ENCODE peak calls at places on chromosome 14, in six cellular contexts. One of them, this sample, is unnamed.

GRCh38 chr14:65910108-65910507 is 497.6 kb downstream of the FUT8 start:
- DNase-seq in lower lobe of right lung: no peak
- DNase-seq in right lobe of liver: no peak
- DNase-seq in fibroblast of mammary gland: peak; percentile 68
- DNase-seq in astrocyte of the spinal cord: peak; percentile 48
- DNase-seq in lung: no peak
- DNase-seq in this sample: peak; percentile 40

GRCh38 chr14:72629534-72629933 is 264.4 kb downstream of the DPF3 start:
- DNase-seq in fibroblast of mammary gland: no peak
- DNase-seq in astrocyte of the spinal cord: no peak
- DNase-seq in lung: no peak
- DNase-seq in right lobe of liver: no peak
- DNase-seq in lower lobe of right lung: no peak
- DNase-seq in this sample: no peak

GRCh38 chr14:55277972-55278740 is 6.9 kb downstream of the FBXO34 start:
- DNase-seq in fibroblast of mammary gland: no peak
- DNase-seq in lung: no peak
- DNase-seq in astrocyte of the spinal cord: no peak
- DNase-seq in lower lobe of right lung: no peak
- DNase-seq in right lobe of liver: no peak
- DNase-seq in this sample: no peak

GRCh38 chr14:71384007-71384605 is 476.8 kb downstream of the PCNX1 start:
- DNase-seq in lung: no peak
- DNase-seq in lower lobe of right lung: no peak
- DNase-seq in fibroblast of mammary gland: no peak
- DNase-seq in astrocyte of the spinal cord: no peak
- DNase-seq in right lobe of liver: no peak
- DNase-seq in this sample: no peak

GRCh38 chr14:67050892-67051291 is 138.3 kb upstream of the GARIN2 start:
- DNase-seq in right lobe of liver: no peak
- DNase-seq in lung: no peak
- DNase-seq in fibroblast of mammary gland: no peak
- DNase-seq in astrocyte of the spinal cord: no peak
- DNase-seq in lower lobe of right lung: no peak
- DNase-seq in this sample: no peak

GRCh38 chr14:35867280-35867629 is 41.1 kb downstream of the BRMS1L start:
- DNase-seq in lung: no peak
- DNase-seq in right lobe of liver: no peak
- DNase-seq in fibroblast of mammary gland: no peak
- DNase-seq in lower lobe of right lung: no peak
- DNase-seq in astrocyte of the spinal cord: no peak
- DNase-seq in this sample: no peak

GRCh38 chr14:102421366-102422057 is 58.8 kb downstream of the TECPR2 start:
- DNase-seq in lung: no peak
- DNase-seq in fibroblast of mammary gland: no peak
- DNase-seq in right lobe of liver: no peak
- DNase-seq in astrocyte of the spinal cord: no peak
- DNase-seq in lower lobe of right lung: no peak
- DNase-seq in this sample: no peak

GRCh38 chr14:102086346-102086971 is 385 bp downstream of the HSP90AA1 start:
- DNase-seq in lower lobe of right lung: peak; percentile 73
- DNase-seq in astrocyte of the spinal cord: peak; percentile 60
- DNase-seq in fibroblast of mammary gland: peak; percentile 63
- DNase-seq in lung: no peak
- DNase-seq in right lobe of liver: no peak
- DNase-seq in this sample: peak; percentile 68

GRCh38 chr14:85601246-85601645 is 71.3 kb downstream of the FLRT2 start:
- DNase-seq in astrocyte of the spinal cord: no peak
- DNase-seq in lung: no peak
- DNase-seq in fibroblast of mammary gland: peak; percentile 34
- DNase-seq in right lobe of liver: no peak
- DNase-seq in lower lobe of right lung: no peak
- DNase-seq in this sample: no peak

GRCh38 chr14:87754512-87755223 is 238.3 kb downstream of the GALC start:
- DNase-seq in right lobe of liver: no peak
- DNase-seq in lower lobe of right lung: no peak
- DNase-seq in fibroblast of mammary gland: peak; percentile 2
- DNase-seq in astrocyte of the spinal cord: no peak
- DNase-seq in lung: no peak
- DNase-seq in this sample: no peak

DNA sequence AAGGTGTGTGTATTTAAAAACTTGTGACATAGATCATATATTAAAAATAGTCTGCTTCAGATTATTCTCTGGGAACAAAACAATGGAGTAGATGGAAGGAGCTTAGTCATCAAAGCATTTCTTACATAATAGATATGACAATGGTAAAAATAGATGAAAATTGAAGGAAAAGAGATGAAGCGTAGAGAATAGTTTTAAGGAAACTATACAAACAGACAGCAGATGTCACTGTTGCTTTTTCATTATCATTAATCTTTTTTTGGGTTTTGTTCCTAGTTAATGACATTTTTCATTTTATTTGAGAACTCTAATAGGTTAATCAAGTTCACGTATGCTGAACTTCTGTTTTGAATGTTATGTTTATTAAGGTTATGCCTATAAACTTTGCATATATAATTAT is 149.2 kb upstream of the FBXO33 start:
- DNase-seq in fibroblast of mammary gland: peak; percentile 19
- DNase-seq in astrocyte of the spinal cord: peak; percentile 6
- DNase-seq in right lobe of liver: no peak
- DNase-seq in lower lobe of right lung: no peak
- DNase-seq in lung: no peak
- DNase-seq in this sample: no peak
- TF ChIP-seq CTCF in fibroblast of mammary gland: peak; percentile 15
- TF ChIP-seq CTCF in astrocyte of the spinal cord: peak; percentile 10
- TF ChIP-seq CTCF in right lobe of liver: peak; percentile 9
- TF ChIP-seq CTCF in lower lobe of right lung: no peak
- TF ChIP-seq CTCF in lung: no peak
- TF ChIP-seq CTCF in this sample: no peak

DNA sequence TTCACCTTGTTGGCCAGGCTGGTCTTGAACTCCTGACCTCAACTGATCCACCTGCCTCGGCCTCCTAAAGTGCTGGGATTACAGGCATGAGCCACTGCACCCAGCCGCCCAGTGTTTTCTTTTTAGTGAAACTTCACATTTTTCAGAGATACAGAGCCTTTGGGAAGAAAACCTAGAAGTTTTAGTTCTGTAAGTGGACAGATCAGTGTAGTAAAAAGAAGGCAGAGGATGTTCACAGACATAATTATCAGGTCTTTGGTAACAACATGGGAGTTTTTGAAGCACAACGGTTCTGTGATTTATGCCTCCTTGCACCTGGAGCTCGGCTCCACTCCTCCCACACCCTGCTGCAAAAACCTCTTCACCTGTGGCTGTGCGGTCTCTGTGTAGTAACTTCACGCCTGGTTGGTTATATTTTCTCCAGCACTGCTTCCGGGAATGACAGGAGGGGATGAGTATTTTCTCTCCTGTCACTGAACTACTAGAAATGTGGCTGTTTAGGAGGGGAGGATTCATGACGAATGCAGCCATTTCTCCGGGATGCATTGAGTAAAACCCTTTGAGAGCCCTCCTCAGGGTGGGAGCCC is 67.0 kb downstream of the ARF6 start:
- DNase-seq in lower lobe of right lung: no peak
- DNase-seq in lung: no peak
- DNase-seq in astrocyte of the spinal cord: no peak
- DNase-seq in right lobe of liver: no peak
- DNase-seq in fibroblast of mammary gland: no peak
- DNase-seq in this sample: peak; percentile 65
- H3K4me3 ChIP-seq in lower lobe of right lung: no peak overlapping the region
- H3K4me3 ChIP-seq in lung: no peak overlapping the region
- H3K4me3 ChIP-seq in astrocyte of the spinal cord: no peak overlapping the region
- H3K4me3 ChIP-seq in right lobe of liver: no peak overlapping the region
- H3K4me3 ChIP-seq in fibroblast of mammary gland: no peak overlapping the region
- H3K4me3 ChIP-seq in this sample: no peak overlapping the region

GRCh38 chr14:82861321-82861720 is 1327.7 kb upstream of the SEL1L start:
- DNase-seq in right lobe of liver: no peak
- DNase-seq in lower lobe of right lung: no peak
- DNase-seq in astrocyte of the spinal cord: no peak
- DNase-seq in lung: no peak
- DNase-seq in fibroblast of mammary gland: no peak
- DNase-seq in this sample: no peak

GRCh38 chr14:82854851-82855250 is 1321.2 kb upstream of the SEL1L start:
- DNase-seq in lung: no peak
- DNase-seq in fibroblast of mammary gland: no peak
- DNase-seq in right lobe of liver: no peak
- DNase-seq in astrocyte of the spinal cord: no peak
- DNase-seq in lower lobe of right lung: no peak
- DNase-seq in this sample: no peak

GRCh38 chr14:82854131-82854530 is 1320.5 kb upstream of the SEL1L start:
- DNase-seq in fibroblast of mammary gland: no peak
- DNase-seq in right lobe of liver: no peak
- DNase-seq in lower lobe of right lung: no peak
- DNase-seq in lung: no peak
- DNase-seq in astrocyte of the spinal cord: no peak
- DNase-seq in this sample: no peak

DNA sequence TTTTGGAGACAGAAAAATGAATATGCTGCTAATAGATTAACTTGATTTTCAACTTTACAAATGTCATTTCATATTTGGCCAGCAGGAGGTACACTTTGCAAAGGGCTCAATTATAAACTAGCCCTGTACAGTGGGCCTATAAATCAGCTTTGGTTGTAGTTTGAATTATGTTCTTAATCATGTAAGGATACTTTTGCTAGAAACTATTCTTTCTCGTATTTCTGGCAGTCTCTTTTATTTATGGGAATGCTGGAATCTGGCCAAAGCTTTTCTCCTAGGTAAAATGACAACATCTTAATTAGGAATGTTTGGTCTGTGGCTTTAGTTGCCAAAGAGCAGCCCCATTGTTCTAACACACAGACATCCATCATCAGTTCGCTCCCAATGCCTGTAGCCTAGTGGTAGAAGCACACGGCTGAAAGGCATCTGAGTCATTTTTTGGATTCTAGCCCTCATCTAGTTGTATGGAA is 1322.3 kb upstream of the SEL1L start:
- DNase-seq in lung: no peak
- DNase-seq in lower lobe of right lung: no peak
- DNase-seq in astrocyte of the spinal cord: peak; percentile 68
- DNase-seq in right lobe of liver: no peak
- DNase-seq in fibroblast of mammary gland: peak; percentile 55
- DNase-seq in this sample: peak; percentile 81
- TF ChIP-seq CTCF in lung: no peak
- TF ChIP-seq CTCF in lower lobe of right lung: peak; percentile 25
- TF ChIP-seq CTCF in astrocyte of the spinal cord: peak; percentile 33
- TF ChIP-seq CTCF in right lobe of liver: peak; percentile 28
- TF ChIP-seq CTCF in fibroblast of mammary gland: peak; percentile 37
- TF ChIP-seq CTCF in this sample: peak; percentile 74

GRCh38 chr14:20456971-20457370 is 1.9 kb downstream of the APEX1 start:
- DNase-seq in astrocyte of the spinal cord: no peak
- DNase-seq in lower lobe of right lung: no peak
- DNase-seq in fibroblast of mammary gland: no peak
- DNase-seq in right lobe of liver: no peak
- DNase-seq in lung: no peak
- DNase-seq in this sample: no peak
- H3K4me3 ChIP-seq in astrocyte of the spinal cord: no peak overlapping the region
- H3K4me3 ChIP-seq in lower lobe of right lung: no peak overlapping the region
- H3K4me3 ChIP-seq in fibroblast of mammary gland: no peak overlapping the region
- H3K4me3 ChIP-seq in right lobe of liver: no peak overlapping the region
- H3K4me3 ChIP-seq in lung: no peak overlapping the region
- H3K4me3 ChIP-seq in this sample: no peak overlapping the region

GRCh38 chr14:80867091-80867490 is 74.4 kb downstream of the CEP128 start:
- DNase-seq in astrocyte of the spinal cord: no peak
- DNase-seq in lower lobe of right lung: no peak
- DNase-seq in right lobe of liver: no peak
- DNase-seq in lung: no peak
- DNase-seq in fibroblast of mammary gland: peak; percentile 4
- DNase-seq in this sample: peak; percentile 65

GRCh38 chr14:80867798-80868197 is 73.7 kb downstream of the CEP128 start:
- DNase-seq in astrocyte of the spinal cord: no peak
- DNase-seq in right lobe of liver: no peak
- DNase-seq in lung: no peak
- DNase-seq in fibroblast of mammary gland: no peak
- DNase-seq in lower lobe of right lung: no peak
- DNase-seq in this sample: no peak

GRCh38 chr14:80862983-80863382 is 78.6 kb downstream of the CEP128 start:
- DNase-seq in lung: no peak
- DNase-seq in right lobe of liver: no peak
- DNase-seq in lower lobe of right lung: no peak
- DNase-seq in astrocyte of the spinal cord: no peak
- DNase-seq in fibroblast of mammary gland: no peak
- DNase-seq in this sample: no peak

DNA sequence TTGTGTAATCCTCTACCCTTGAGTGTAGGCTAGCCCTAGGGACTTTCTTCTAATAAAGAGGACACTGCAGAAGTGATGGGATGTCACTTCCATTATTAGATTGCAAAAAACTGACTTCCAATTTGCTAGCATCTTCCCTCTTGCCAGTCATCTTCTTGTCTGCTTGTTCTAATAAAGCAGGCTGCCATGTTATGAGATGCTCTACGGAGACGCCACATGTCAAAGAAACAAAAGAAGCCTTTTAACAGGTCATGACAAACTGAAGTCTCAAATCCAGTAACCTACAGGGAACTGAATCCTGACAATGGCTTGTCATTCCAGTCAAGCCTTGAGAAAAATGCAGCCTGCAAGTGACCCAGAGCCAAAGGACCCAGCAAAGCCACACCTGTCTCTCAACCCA is 76.0 kb downstream of the CEP128 start:
- DNase-seq in fibroblast of mammary gland: no peak
- DNase-seq in lung: no peak
- DNase-seq in lower lobe of right lung: no peak
- DNase-seq in astrocyte of the spinal cord: no peak
- DNase-seq in right lobe of liver: no peak
- DNase-seq in this sample: no peak
- TF ChIP-seq CTCF in fibroblast of mammary gland: no peak
- TF ChIP-seq CTCF in lung: no peak
- TF ChIP-seq CTCF in lower lobe of right lung: no peak
- TF ChIP-seq CTCF in astrocyte of the spinal cord: no peak
- TF ChIP-seq CTCF in right lobe of liver: no peak
- TF ChIP-seq CTCF in this sample: no peak

GRCh38 chr14:105026033-105026785 is 5.3 kb upstream of the CDCA4 start:
- DNase-seq in lung: no peak
- DNase-seq in astrocyte of the spinal cord: peak; percentile 89
- DNase-seq in right lobe of liver: no peak
- DNase-seq in lower lobe of right lung: no peak
- DNase-seq in fibroblast of mammary gland: peak; percentile 83
- DNase-seq in this sample: peak; percentile 89
- H3K4me3 ChIP-seq in lung: no peak overlapping the region
- H3K4me3 ChIP-seq in astrocyte of the spinal cord: no peak overlapping the region
- H3K4me3 ChIP-seq in right lobe of liver: no peak overlapping the region
- H3K4me3 ChIP-seq in lower lobe of right lung: no peak overlapping the region
- H3K4me3 ChIP-seq in fibroblast of mammary gland: no peak overlapping the region
- H3K4me3 ChIP-seq in this sample: no peak overlapping the region

GRCh38 chr14:64763801-64764511 is 59.7 kb downstream of the PLEKHG3 start:
- DNase-seq in astrocyte of the spinal cord: peak; percentile 41
- DNase-seq in right lobe of liver: peak; percentile 53
- DNase-seq in lower lobe of right lung: peak; percentile 40
- DNase-seq in lung: no peak
- DNase-seq in fibroblast of mammary gland: no peak
- DNase-seq in this sample: peak; percentile 46
- TF ChIP-seq CTCF in astrocyte of the spinal cord: no peak
- TF ChIP-seq CTCF in right lobe of liver: no peak
- TF ChIP-seq CTCF in lower lobe of right lung: peak; percentile 11
- TF ChIP-seq CTCF in lung: no peak
- TF ChIP-seq CTCF in fibroblast of mammary gland: no peak
- TF ChIP-seq CTCF in this sample: no peak